ENCODE peak calls at places on chromosomes 1 and 21, in nine cellular contexts. I, B, O, A, Z, Q, S, E and D are unnamed samples.

GRCh38 chr1:18981242-18981641 is 24.8 kb upstream of the IFFO2 start:
- DNase-seq in B (no peak), E (no peak), I (no peak), S (no peak), A (no peak), Q (no peak), Z (no peak), O (no peak), D (no peak)

GRCh38 chr1:91804546-91805023 is 81.4 kb downstream of the TGFBR3 start:
- DNase-seq in Z (no peak), I (no peak), O (no peak), E (peak), A (no peak), Q (no peak), B (peak), S (peak), D (no peak)

GRCh38 chr21:42164064-42164789 is 54.7 kb upstream of the ABCG1 start:
- DNase-seq in Q (peak), B (peak), A (peak), I (peak), S (no peak), Z (peak), O (no peak), E (peak), D (peak)

GRCh38 chr1:214505134-214505533 is 46.3 kb downstream of the PTPN14 start:
- DNase-seq in Q (no peak), O (no peak), A (no peak), S (no peak), Z (no peak), E (peak), I (no peak), B (no peak), D (no peak)

GRCh38 chr1:7953850-7954609 is 7.5 kb upstream of the PARK7 start:
- DNase-seq in S (peak), B (peak), I (peak), A (peak), Q (peak), Z (no peak), E (no peak), O (peak), D (peak)

GRCh38 chr1:51280321-51281096 is 44.4 kb downstream of the RNF11 start:
- DNase-seq in S (no peak), Q (no peak), O (no peak), I (no peak), B (no peak), E (no peak), Z (no peak), A (no peak), D (no peak)

GRCh38 chr1:57215175-57215574 is 208.7 kb downstream of the DAB1 start:
- DNase-seq in S (no peak), Q (no peak), Z (no peak), I (no peak), E (no peak), B (no peak), O (no peak), A (no peak), D (no peak)

GRCh38 chr1:207502726-207503125 is 6.8 kb downstream of the CR1 start:
- DNase-seq in E (no peak), O (no peak), B (no peak), S (no peak), A (no peak), Q (no peak), I (no peak), Z (no peak), D (no peak)

GRCh38 chr1:6033986-6034749 is 11.5 kb upstream of the KCNAB2 start:
- DNase-seq in Q (no peak), A (no peak), B (peak), I (peak), Z (peak), S (no peak), O (peak), E (peak), D (no peak)

GRCh38 chr1:209710098-209710497 is 5.5 kb downstream of the HSD11B1 start:
- DNase-seq in E (no peak), A (no peak), Z (no peak), B (no peak), S (no peak), O (no peak), I (no peak), Q (no peak), D (no peak)

GRCh38 chr21:34274001-34274400 is 89.8 kb upstream of the KCNE2 start:
- DNase-seq in A (no peak), Q (no peak), O (no peak), E (no peak), Z (no peak), S (no peak), I (no peak), B (no peak), D (no peak)

GRCh38 chr1:222171005-222171404 is 376.9 kb downstream of the HHIPL2 start:
- DNase-seq in O (no peak), Z (peak), E (peak), I (no peak), Q (no peak), B (no peak), S (no peak), A (no peak), D (no peak)

GRCh38 chr1:153024413-153024812 is 6.6 kb upstream of the SPRR1B start:
- DNase-seq in A (no peak), Z (no peak), I (no peak), O (no peak), Q (no peak), B (no peak), S (no peak), E (no peak), D (no peak)

GRCh38 chr1:3312894-3313578 is 141.4 kb upstream of the ARHGEF16 start:
- DNase-seq in S (peak), B (peak), Q (peak), Z (peak), O (no peak), E (peak), A (peak), I (peak), D (peak)

GRCh38 chr1:192443616-192444015 is 126.8 kb downstream of the RGS21 start:
- DNase-seq in Z (no peak), E (peak), S (no peak), I (no peak), Q (no peak), B (no peak), A (no peak), O (no peak), D (no peak)

GRCh38 chr1:46772571-46772970 is 26.3 kb upstream of the CYP4B1 start:
- DNase-seq in S (no peak), B (no peak), E (no peak), Q (no peak), A (peak), I (peak), Z (no peak), O (no peak), D (no peak)

GRCh38 chr1:31567956-31568570 is 8.3 kb upstream of the TINAGL1 start:
- DNase-seq in E (no peak), A (no peak), O (no peak), B (peak), Q (no peak), S (no peak), I (no peak), Z (no peak), D (peak)

GRCh38 chr21:41974752-41975053 is 20.9 kb upstream of the C2CD2 start:
- DNase-seq in S (no peak), O (no peak), E (no peak), Z (no peak), B (peak), I (no peak), A (peak), Q (no peak), D (no peak)

GRCh38 chr1:201693019-201693372 is 136.0 kb upstream of the IPO9 start:
- DNase-seq in O (no peak), S (no peak), Q (no peak), A (no peak), Z (no peak), B (peak), I (no peak), E (no peak), D (no peak)

GRCh38 chr1:206506803-206507394 is 432 bp upstream of the RASSF5 start:
- DNase-seq in Q (peak), S (no peak), O (no peak), I (no peak), A (no peak), B (no peak), E (no peak), Z (peak), D (peak)

GRCh38 chr1:88973520-88974137 is 18.8 kb downstream of the KYAT3 start:
- DNase-seq in O (no peak), A (no peak), Z (peak), I (no peak), E (peak), B (no peak), S (no peak), Q (no peak), D (no peak)

GRCh38 chr1:93148001-93148400 is 32.2 kb downstream of the TMED5 start:
- DNase-seq in I (no peak), O (no peak), Z (no peak), B (no peak), S (no peak), E (no peak), Q (no peak), A (no peak), D (no peak)

GRCh38 chr1:35268282-35269189 is at the start of gene ZMYM4:
- DNase-seq in I (peak), Z (peak), Q (peak), O (peak), B (peak), A (peak), S (peak), E (peak), D (peak)

GRCh38 chr1:65157546-65157941 is 9.5 kb downstream of the AK4 start:
- DNase-seq in O (no peak), I (no peak), S (no peak), A (no peak), Z (no peak), B (no peak), E (no peak), Q (no peak), D (no peak)

DNA sequence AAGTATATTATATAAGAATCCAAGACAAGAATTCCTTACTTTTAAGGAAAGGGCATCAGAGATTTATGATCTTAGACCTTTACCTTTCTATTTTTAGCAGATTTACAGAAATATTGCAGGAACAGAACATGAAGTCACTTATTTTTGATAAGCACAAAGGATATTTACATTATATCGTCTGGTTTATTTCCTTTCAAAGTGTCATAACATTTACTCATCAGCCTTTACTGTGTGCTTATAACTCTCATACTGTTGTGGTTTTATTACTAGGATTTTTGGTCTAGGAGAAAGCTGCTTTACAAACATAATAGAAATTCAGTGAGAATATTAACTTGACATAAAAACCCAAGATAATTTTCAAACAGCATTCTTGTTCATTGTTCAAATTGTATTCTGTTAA is 47.6 kb downstream of the APP start:
- DNase-seq in O (no peak), Q (no peak), Z (no peak), E (no peak), A (no peak), I (no peak), B (no peak), S (no peak), D (no peak)
- H3K27ac ChIP-seq in O (no peak), Q (no peak), Z (no peak), E (no peak), A (no peak), I (no peak), B (no peak), S (no peak), D (no peak)

GRCh38 chr1:41514381-41514780 is 29.9 kb upstream of the EDN2 start:
- DNase-seq in E (peak), I (no peak), Z (no peak), O (no peak), B (peak), S (no peak), Q (no peak), A (no peak), D (no peak)
- H3K27ac ChIP-seq in E (peak), I (no peak), Z (no peak), O (no peak), B (peak), S (no peak), Q (no peak), A (no peak), D (peak)

GRCh38 chr1:85365851-85366250 is 89.4 kb upstream of the BCL10 start:
- DNase-seq in S (no peak), I (no peak), Z (no peak), Q (no peak), A (no peak), B (no peak), O (no peak), E (no peak), D (no peak)
- H3K27ac ChIP-seq in S (no peak), I (no peak), Z (no peak), Q (no peak), A (no peak), B (no peak), O (no peak), E (peak), D (no peak)

GRCh38 chr1:109905520-109905919 is 5.1 kb upstream of the CSF1 start:
- DNase-seq in I (no peak), A (no peak), Z (no peak), B (no peak), E (no peak), S (no peak), O (no peak), Q (no peak), D (no peak)

GRCh38 chr1:109904105-109904817 is 6.4 kb upstream of the CSF1 start:
- DNase-seq in E (no peak), B (no peak), Q (no peak), I (no peak), Z (no peak), O (peak), A (no peak), S (no peak), D (no peak)

GRCh38 chr1:109906839-109907180 is 3.8 kb upstream of the CSF1 start:
- DNase-seq in Z (no peak), Q (no peak), I (no peak), B (no peak), S (no peak), A (no peak), E (no peak), O (no peak), D (no peak)

GRCh38 chr1:109907190-109907774 is 3.4 kb upstream of the CSF1 start:
- DNase-seq in O (no peak), Q (no peak), S (no peak), B (no peak), A (no peak), I (no peak), Z (no peak), E (no peak), D (no peak)

GRCh38 chr1:109906160-109906838 is 4.3 kb upstream of the CSF1 start:
- DNase-seq in B (peak), E (no peak), I (no peak), S (no peak), O (no peak), A (no peak), Q (no peak), Z (no peak), D (no peak)
- H3K27ac ChIP-seq in B (peak), E (no peak), I (no peak), S (no peak), O (no peak), A (no peak), Q (no peak), Z (no peak), D (no peak)

GRCh38 chr1:112264553-112264952 is 131.5 kb upstream of the CTTNBP2NL start:
- DNase-seq in Q (no peak), S (no peak), O (no peak), Z (no peak), B (no peak), E (no peak), A (no peak), I (no peak), D (no peak)
- H3K27ac ChIP-seq in Q (peak), S (no peak), O (peak), Z (no peak), B (peak), E (no peak), A (peak), I (peak), D (no peak)

GRCh38 chr1:9651565-9652378 is at the start of gene PIK3CD:
- DNase-seq in S (no peak), B (peak), E (peak), A (no peak), Q (peak), I (peak), Z (peak), O (no peak), D (no peak)

GRCh38 chr1:9653783-9654517 is 2.4 kb downstream of the PIK3CD start:
- DNase-seq in O (no peak), I (no peak), A (no peak), Q (no peak), E (no peak), Z (no peak), S (no peak), B (peak), D (no peak)

GRCh38 chr1:9651220-9651564 is 339 bp upstream of the PIK3CD start:
- DNase-seq in Z (no peak), S (no peak), O (no peak), A (no peak), B (no peak), E (no peak), I (no peak), Q (no peak), D (no peak)

GRCh38 chr1:9653195-9653782 is 1.8 kb downstream of the PIK3CD start:
- DNase-seq in B (no peak), S (no peak), A (no peak), Q (no peak), O (no peak), I (no peak), Z (no peak), E (no peak), D (no peak)

DNA sequence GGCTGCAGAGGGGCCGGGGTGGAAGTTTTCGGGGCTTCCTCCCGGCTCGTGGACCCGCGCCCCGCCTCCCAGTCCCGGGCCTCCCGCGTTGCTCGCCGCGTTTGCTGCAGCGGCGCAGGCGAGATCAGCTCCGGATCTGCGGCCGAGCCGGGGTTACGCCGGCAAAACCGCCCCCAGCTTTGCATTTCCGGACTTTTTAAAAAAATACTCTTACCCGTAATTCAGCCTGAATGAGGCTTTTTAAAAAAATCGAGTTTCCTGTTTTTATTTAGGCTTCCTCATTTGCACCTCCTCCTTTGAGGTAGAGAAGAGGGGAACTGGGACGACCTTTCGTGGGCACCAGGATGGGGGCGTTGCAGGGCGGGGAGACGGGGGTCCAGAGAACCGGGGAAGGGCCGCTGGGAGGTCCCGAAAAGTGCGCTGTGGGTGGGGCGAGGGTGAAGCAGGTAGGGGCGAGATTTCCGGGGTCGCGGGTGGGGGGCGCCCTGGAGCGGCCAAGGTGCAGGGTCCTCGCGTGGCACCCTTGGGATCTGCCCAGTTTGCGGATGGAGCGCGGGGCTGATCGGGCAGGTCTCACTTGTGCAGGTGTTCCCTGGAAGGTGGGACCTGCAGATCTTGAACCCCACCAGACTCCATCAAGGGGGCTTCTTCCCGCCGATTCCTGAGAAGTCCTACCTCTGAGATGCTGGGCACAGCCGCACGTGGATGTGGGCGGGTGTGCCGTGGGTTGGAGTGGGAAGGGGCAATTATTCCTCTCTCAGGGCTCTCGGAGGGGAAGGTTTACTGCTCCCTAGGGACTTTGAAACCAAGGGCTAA is 1.1 kb downstream of the PIK3CD start:
- DNase-seq in O (no peak), S (no peak), E (no peak), B (peak), Q (peak), I (peak), A (no peak), Z (no peak), D (no peak)
- H3K27ac ChIP-seq in O (peak), S (no peak), E (no peak), B (peak), Q (peak), I (peak), A (no peak), Z (no peak), D (no peak)

DNA sequence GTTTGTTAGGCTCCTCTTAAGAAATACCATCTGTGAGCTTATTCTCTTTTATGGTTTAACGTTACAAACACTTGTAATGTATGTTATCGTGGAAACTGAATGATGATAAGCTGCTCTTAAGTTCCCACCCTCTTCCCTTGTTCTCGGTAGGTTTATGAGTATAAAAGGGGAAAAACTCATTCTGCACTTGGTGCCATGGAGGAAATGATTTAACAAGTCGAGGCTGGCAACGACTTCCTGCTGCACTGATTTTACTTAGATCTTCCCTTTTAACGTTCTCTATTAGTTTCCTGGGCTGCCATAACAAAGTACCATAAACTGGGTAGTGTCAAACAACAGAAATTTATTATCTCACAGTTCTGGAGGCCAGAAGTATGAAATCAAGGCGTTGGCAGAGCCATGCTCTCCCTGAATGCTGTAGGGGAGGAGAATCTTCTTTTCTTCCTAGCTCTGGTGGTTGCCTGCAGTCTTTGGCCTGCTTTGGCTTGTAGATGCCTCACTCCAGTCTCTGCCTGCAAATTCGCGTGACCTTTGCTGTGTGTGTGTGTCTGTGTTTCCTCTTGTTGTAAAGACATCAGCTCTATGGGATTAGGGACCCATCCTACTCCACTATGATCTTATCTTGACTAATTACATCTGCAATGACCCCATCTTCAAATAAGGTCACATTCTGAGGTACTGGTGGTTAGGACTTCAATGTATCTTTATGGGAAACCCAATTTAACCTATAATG is 26.2 kb downstream of the HUNK start:
- DNase-seq in B (no peak), I (no peak), Q (no peak), O (no peak), A (no peak), Z (no peak), E (no peak), S (no peak), D (no peak)
- H3K27ac ChIP-seq in B (peak), I (no peak), Q (no peak), O (no peak), A (no peak), Z (no peak), E (no peak), S (no peak), D (no peak)

DNA sequence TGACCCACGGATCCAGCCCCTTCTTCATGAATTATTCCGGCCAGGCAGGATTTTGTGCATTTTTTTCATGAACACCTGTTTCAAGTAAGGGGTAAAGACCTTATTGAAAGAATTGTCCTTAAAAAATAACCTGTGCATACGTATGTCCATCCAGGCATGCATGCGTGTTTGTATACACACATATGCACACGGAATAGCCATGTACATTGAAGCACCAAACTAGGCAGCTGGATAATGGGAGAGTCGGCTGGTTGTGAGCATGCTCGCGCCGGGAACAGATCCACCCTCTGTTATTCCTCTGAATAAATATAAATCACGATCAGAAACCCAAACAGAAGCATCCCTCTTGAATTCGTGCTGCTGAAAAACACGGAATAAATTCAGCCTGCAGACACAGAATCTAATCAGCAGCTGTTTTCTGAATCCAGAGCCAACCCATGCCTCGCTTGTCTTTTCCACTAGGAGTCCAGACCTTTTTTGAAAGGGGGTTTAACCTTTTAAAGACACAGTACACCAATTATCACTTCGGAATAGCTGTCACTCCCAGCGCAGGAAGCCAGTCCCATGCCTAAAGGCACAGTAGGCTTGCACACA is at the start of gene HIVEP3:
- DNase-seq in E (peak), B (no peak), I (no peak), Q (no peak), O (peak), Z (peak), A (no peak), S (no peak), D (no peak)
- H3K27ac ChIP-seq in E (peak), B (peak), I (peak), Q (peak), O (peak), Z (no peak), A (no peak), S (no peak), D (no peak)